ENCODE peak calls at places on chromosomes 16 and 17, in four cellular contexts. J, O, U and D are unnamed samples.

GRCh38 chr17:1169471-1169908 is 10.3 kb downstream of the ABR start:
- DNase-seq in J (no peak), O (no peak), U (no peak), D (no peak)

GRCh38 chr17:76241205-76241539 is 879 bp upstream of the RNF157 start:
- DNase-seq in J (no peak), O (no peak), U (no peak), D (no peak)

GRCh38 chr16:27291722-27292240 is 22.0 kb upstream of the IL4R start:
- DNase-seq in J (no peak), O (no peak), U (no peak), D (no peak)

GRCh38 chr17:56934280-56934679 is 20.4 kb upstream of the TRIM25 start:
- DNase-seq in J (no peak), O (no peak), U (no peak), D (no peak)

GRCh38 chr16:73457851-73458250 is 409.9 kb upstream of the ZFHX3 start:
- DNase-seq in J (no peak), O (no peak), U (no peak), D (no peak)

GRCh38 chr17:42407289-42407836 is 15.7 kb downstream of the CAVIN1 start:
- DNase-seq in J (peak; percentile 89), O (peak; percentile 73), U (no peak), D (peak; percentile 68)

GRCh38 chr16:89618114-89618999 is 4.9 kb downstream of the DPEP1 start:
- DNase-seq in J (peak; percentile 69), O (no peak), U (no peak), D (no peak)

GRCh38 chr16:68605746-68606145 is 39.4 kb upstream of the CDH3 start:
- DNase-seq in J (no peak), O (no peak), U (no peak), D (no peak)

GRCh38 chr17:77375108-77375507 is 234.3 kb downstream of the SEC14L1 start:
- DNase-seq in J (no peak), O (no peak), U (no peak), D (no peak)

GRCh38 chr16:10658943-10659342 is 35.8 kb downstream of the TEKT5 start:
- DNase-seq in J (no peak), O (no peak), U (no peak), D (no peak)

GRCh38 chr17:75261336-75262111 is at the start of the genes GGA3 and MRPS7:
- DNase-seq in J (peak; percentile 96), O (peak; percentile 99), U (peak; percentile 94), D (peak; percentile 94)

GRCh38 chr17:58315281-58315711 is 13.3 kb downstream of the TSPOAP1 start:
- DNase-seq in J (no peak), O (no peak), U (no peak), D (no peak)

DNA sequence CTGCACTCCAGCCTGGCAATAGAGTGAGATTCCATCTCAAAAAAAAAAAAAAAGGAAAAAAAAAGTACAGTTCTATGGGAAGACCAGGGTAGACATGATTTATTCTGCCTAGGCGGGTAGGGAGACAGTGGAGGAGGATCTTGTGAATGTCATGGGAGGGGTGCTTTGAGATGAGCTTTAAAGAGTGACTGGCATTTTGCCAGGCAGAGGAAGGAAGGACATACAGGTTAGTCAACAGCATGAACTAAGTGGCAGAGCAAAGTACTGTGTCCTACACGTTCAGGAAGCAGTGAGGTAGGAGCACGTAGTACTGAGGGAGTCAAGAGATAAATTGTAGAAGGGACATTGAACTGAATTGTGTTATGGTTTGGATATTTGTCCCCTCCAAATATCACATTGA is 451.5 kb downstream of the TOX3 start:
- DNase-seq in J (no peak), O (no peak), U (no peak), D (no peak)
- TF ChIP-seq CTCF in J (no peak), O (no peak), U (no peak), D (no peak)

GRCh38 chr16:1890024-1890700 is 18.2 kb upstream of the MEIOB start:
- DNase-seq in J (no peak), O (no peak), U (no peak), D (no peak)

GRCh38 chr16:1887711-1888354 is 15.9 kb upstream of the MEIOB start:
- DNase-seq in J (no peak), O (no peak), U (no peak), D (no peak)

GRCh38 chr16:1884889-1885288 is 12.9 kb upstream of the MEIOB start:
- DNase-seq in J (no peak), O (no peak), U (no peak), D (no peak)

GRCh38 chr16:1879477-1879876 is 7.5 kb upstream of the MEIOB start:
- DNase-seq in J (no peak), O (no peak), U (no peak), D (no peak)

GRCh38 chr16:1884155-1884760 is 12.3 kb upstream of the MEIOB start:
- DNase-seq in J (peak; percentile 71), O (peak; percentile 15), U (no peak), D (no peak)
- TF ChIP-seq CTCF in J (no peak), O (peak; percentile 49), U (peak; percentile 47), D (peak; percentile 16)

GRCh38 chr16:8936421-8936820 is 27.3 kb downstream of the USP7 start:
- DNase-seq in J (peak; percentile 56), O (peak; percentile 66), U (no peak), D (no peak)

GRCh38 chr16:8937803-8938202 is 25.9 kb downstream of the USP7 start:
- DNase-seq in J (no peak), O (no peak), U (no peak), D (no peak)

GRCh38 chr16:8931864-8932263 is 31.8 kb downstream of the USP7 start:
- DNase-seq in J (peak; percentile 47), O (peak; percentile 52), U (peak; percentile 50), D (no peak)

GRCh38 chr16:8934601-8935000 is 29.1 kb downstream of the USP7 start:
- DNase-seq in J (no peak), O (no peak), U (no peak), D (no peak)

DNA sequence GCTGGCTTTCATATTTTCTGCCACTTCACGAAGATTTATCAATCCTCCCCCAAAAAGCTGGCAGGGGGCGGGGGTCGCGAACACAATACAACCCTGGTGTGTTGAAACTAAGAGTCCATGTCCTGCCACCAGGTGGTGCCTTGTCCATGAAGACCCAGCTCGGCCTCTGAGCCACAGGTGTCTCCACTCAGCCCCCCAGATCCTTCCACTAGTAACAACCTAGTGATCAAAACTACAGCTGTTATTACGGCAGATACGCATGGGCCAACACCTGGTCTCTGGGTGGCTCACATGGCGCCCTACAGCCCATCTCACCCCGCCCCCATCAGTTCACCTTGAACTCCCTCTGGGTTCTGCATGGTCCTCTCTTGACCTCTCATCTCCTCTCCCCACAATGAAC is 27.7 kb downstream of the USP7 start:
- DNase-seq in J (peak; percentile 33), O (peak; percentile 68), U (no peak), D (no peak)
- TF ChIP-seq CTCF in J (no peak), O (no peak), U (no peak), D (peak; percentile 15)

GRCh38 chr16:87949071-87949744 is 2.0 kb upstream of the BANP start:
- DNase-seq in J (no peak), O (peak; percentile 26), U (no peak), D (no peak)

GRCh38 chr16:87948735-87949070 is 2.5 kb upstream of the BANP start:
- DNase-seq in J (no peak), O (no peak), U (no peak), D (no peak)

GRCh38 chr16:87952751-87953150 is 1.5 kb downstream of the BANP start:
- DNase-seq in J (no peak), O (no peak), U (no peak), D (no peak)

GRCh38 chr16:87951550-87952538 is 610 bp downstream of the BANP start:
- DNase-seq in J (no peak), O (peak; percentile 25), U (no peak), D (no peak)

DNA sequence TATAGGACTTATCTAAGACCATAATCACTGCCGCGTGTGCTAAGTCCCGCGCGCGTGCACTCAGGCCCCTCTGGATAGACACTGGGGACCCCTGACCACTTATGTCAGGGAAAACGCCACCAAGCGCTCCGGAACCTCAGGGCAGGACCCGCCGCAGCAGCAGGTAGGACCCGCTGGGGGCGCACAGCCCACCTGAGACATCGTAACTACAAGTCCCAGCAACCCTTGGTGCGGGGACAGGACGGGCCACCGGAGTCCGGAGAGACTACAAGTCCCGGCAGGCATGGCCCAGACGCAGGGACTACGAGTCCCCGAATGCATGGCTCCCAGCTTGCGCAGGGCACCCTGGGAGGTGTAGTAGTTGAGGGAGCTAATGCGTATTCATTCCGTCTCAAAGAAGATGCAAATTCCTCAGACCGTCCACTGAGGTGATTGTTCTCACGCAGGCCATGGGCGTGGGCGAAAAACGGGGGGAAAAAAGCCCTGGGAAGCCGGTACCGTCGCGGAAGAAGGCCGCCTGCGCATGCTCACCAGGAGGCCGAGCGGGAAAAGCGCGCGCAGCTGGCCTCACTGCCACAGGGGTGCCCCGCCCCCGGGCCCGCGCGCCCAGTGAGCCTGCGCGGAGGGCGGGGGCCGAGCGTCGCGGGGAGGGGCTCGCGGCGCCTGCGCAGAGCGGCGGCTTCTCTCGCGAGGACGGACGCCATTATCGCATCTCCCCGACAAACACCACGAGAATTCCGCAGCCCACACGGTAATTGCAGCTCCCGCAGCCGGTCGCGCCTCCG is at the start of gene BANP:
- DNase-seq in J (peak; percentile 100), O (peak; percentile 100), U (peak; percentile 88), D (peak; percentile 50)
- TF ChIP-seq CTCF in J (peak; percentile 14), O (peak; percentile 65), U (peak; percentile 60), D (peak; percentile 28)

DNA sequence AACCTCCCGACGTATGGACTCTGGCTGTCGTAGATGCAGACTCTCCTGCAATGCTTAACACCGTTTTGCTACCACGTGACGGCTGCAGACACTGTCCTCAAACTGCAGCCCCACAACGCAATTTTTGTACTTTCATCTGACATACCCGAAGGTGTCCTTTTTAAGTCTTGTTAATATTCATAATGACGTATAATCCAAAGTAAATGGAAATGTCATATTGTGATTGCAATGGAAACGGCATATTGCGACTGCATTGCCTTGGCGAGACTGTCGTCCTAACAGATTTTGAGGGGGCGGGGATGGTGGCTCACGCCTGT is 79.3 kb upstream of the TBC1D3K start:
- DNase-seq in J (no peak), O (no peak), U (no peak), D (no peak)
- TF ChIP-seq CTCF in J (no peak), O (no peak), U (no peak), D (no peak)